ENCODE peak calls at places on chromosome 22, in six cellular contexts. H, W, M, P, X and Y are unnamed samples.

GRCh38 chr22:38850941-38851849 is 7.4 kb upstream of the NPTXR start:
- DNase-seq in X (no peak), P (no peak), W (no peak), M (peak), H (no peak), Y (no peak)

GRCh38 chr22:26894766-26895485 is 237.5 kb downstream of the MIAT start:
- DNase-seq in P (no peak), X (no peak), M (peak), W (peak), H (no peak), Y (no peak)

GRCh38 chr22:37544955-37545702 is 15.2 kb upstream of the CDC42EP1 start:
- DNase-seq in W (no peak), M (peak), P (peak), H (no peak), X (no peak), Y (peak)

GRCh38 chr22:42769574-42770447 is 49.1 kb upstream of the A4GALT start:
- DNase-seq in P (no peak), H (peak), X (no peak), W (no peak), M (peak), Y (peak)

GRCh38 chr22:46769706-46770105 is 7.3 kb downstream of the TBC1D22A start:
- DNase-seq in M (no peak), P (no peak), W (no peak), X (no peak), H (no peak), Y (no peak)

GRCh38 chr22:23828800-23829680 is 9.8 kb downstream of the DERL3 start:
- DNase-seq in H (no peak), M (no peak), X (no peak), W (no peak), P (no peak), Y (no peak)

GRCh38 chr22:48808038-48808960 is 1019.4 kb downstream of the BRD1 start:
- DNase-seq in M (no peak), X (no peak), W (no peak), H (no peak), P (no peak), Y (no peak)

GRCh38 chr22:20033045-20033706 is 12.3 kb downstream of the TANGO2 start:
- DNase-seq in H (no peak), X (no peak), M (no peak), W (no peak), P (no peak), Y (no peak)

GRCh38 chr22:43862074-43862881 is at the start of gene SULT4A1:
- DNase-seq in X (no peak), P (peak), H (no peak), W (no peak), M (no peak), Y (peak)

GRCh38 chr22:26797910-26798309 is 140.5 kb downstream of the MIAT start:
- DNase-seq in H (no peak), X (no peak), P (peak), W (no peak), M (no peak), Y (no peak)

GRCh38 chr22:24185501-24186351 is 4.4 kb downstream of the SUSD2 start:
- DNase-seq in M (no peak), P (no peak), W (no peak), X (no peak), H (no peak), Y (no peak)

GRCh38 chr22:32202539-32203180 is 2.2 kb downstream of the RFPL2 start:
- DNase-seq in H (peak), W (peak), M (peak), X (no peak), P (peak), Y (peak)

GRCh38 chr22:20641919-20642579 is 131.9 kb upstream of the SERPIND1 start:
- DNase-seq in P (no peak), M (no peak), X (no peak), W (no peak), H (no peak), Y (no peak)

GRCh38 chr22:43182118-43182517 is 4.8 kb downstream of the TTLL12 start:
- DNase-seq in X (no peak), M (no peak), W (no peak), H (no peak), P (no peak), Y (no peak)

GRCh38 chr22:25091449-25091848 is 108.2 kb upstream of the CRYBB3 start:
- DNase-seq in H (no peak), W (no peak), X (no peak), P (no peak), M (no peak), Y (no peak)

GRCh38 chr22:31861226-31861840 is 83.0 kb upstream of the YWHAH start:
- DNase-seq in P (no peak), M (peak), X (no peak), W (no peak), H (no peak), Y (no peak)

GRCh38 chr22:37848587-37849088 is 581 bp upstream of the EIF3L start:
- DNase-seq in W (no peak), H (no peak), X (no peak), M (peak), P (no peak), Y (no peak)

GRCh38 chr22:37056246-37056645 is 4.7 kb downstream of the KCTD17 start:
- DNase-seq in W (no peak), X (no peak), P (no peak), M (no peak), H (no peak), Y (no peak)

GRCh38 chr22:43273902-43274484 is 69.2 kb downstream of the SCUBE1 start:
- DNase-seq in W (peak), M (peak), X (no peak), H (peak), P (peak), Y (peak)

GRCh38 chr22:30875481-30876215 is 92.9 kb downstream of the MORC2 start:
- DNase-seq in H (no peak), P (no peak), X (no peak), W (no peak), M (peak), Y (no peak)

GRCh38 chr22:25008666-25009065 is 56.1 kb downstream of the KIAA1671 start:
- DNase-seq in H (no peak), X (no peak), P (no peak), W (no peak), M (no peak), Y (no peak)

GRCh38 chr22:46091277-46091977 is 58.9 kb upstream of the PPARA start:
- DNase-seq in P (no peak), M (no peak), H (no peak), X (no peak), W (no peak), Y (no peak)

GRCh38 chr22:41856484-41856883 is 23.6 kb downstream of the SREBF2 start:
- DNase-seq in P (no peak), W (no peak), H (no peak), M (no peak), X (no peak), Y (no peak)

GRCh38 chr22:37203354-37204044 is 8.8 kb downstream of the SSTR3 start:
- DNase-seq in W (no peak), H (no peak), X (no peak), P (no peak), M (no peak), Y (no peak)

GRCh38 chr22:34102633-34103032 is 182.4 kb upstream of the LARGE1 start:
- DNase-seq in W (no peak), H (no peak), X (no peak), M (no peak), P (peak), Y (peak)

GRCh38 chr22:17192186-17192585 is 27.0 kb downstream of the ADA2 start:
- DNase-seq in W (no peak), X (no peak), P (no peak), H (no peak), M (no peak), Y (no peak)

GRCh38 chr22:50082961-50083461 is 2.2 kb downstream of the MLC1 start:
- DNase-seq in W (no peak), M (no peak), P (no peak), X (no peak), H (no peak), Y (no peak)

GRCh38 chr22:21025266-21025665 is 7.1 kb downstream of the SLC7A4 start:
- DNase-seq in M (no peak), X (no peak), H (no peak), W (no peak), P (no peak), Y (no peak)